ENCODE peak calls at places on chromosomes 12 and 14, in ten cellular contexts. One of them, this sample, is unnamed.
A peak's percentile ranks its signal among the peaks of the same experiment; 100 is the strongest.

GRCh38 chr12:7555752-7556151 is 52.2 kb upstream of the CD163 start:
- DNase-seq in EL: peak; percentile 62
- DNase-seq in SHP77 treated with DMSO at 0.1 percent for 48 hours: no peak
- DNase-seq in activated gamma-delta T cell treated with Interleukin-2 at 50 U/mL for 16 hours: no peak
- DNase-seq in NCI-H510A: no peak
- DNase-seq in HS-5: peak; percentile 54
- DNase-seq in activated CD8-positive, alpha-beta memory T cell treated with anti-CD3 and anti-CD28 coated beads for 1 hour: no peak
- DNase-seq in tibial nerve: no peak
- DNase-seq in HepG2: no peak
- DNase-seq in CD8-positive, alpha-beta memory T cell: no peak
- DNase-seq in this sample: peak; percentile 45

GRCh38 chr12:20368653-20369163 is 371 bp downstream of the PDE3A start:
- DNase-seq in EL: peak; percentile 54
- DNase-seq in SHP77 treated with DMSO at 0.1 percent for 48 hours: no peak
- DNase-seq in activated gamma-delta T cell treated with Interleukin-2 at 50 U/mL for 16 hours: no peak
- DNase-seq in NCI-H510A: no peak
- DNase-seq in HS-5: no peak
- DNase-seq in activated CD8-positive, alpha-beta memory T cell treated with anti-CD3 and anti-CD28 coated beads for 1 hour: no peak
- DNase-seq in tibial nerve: no peak
- DNase-seq in HepG2: no peak
- DNase-seq in CD8-positive, alpha-beta memory T cell: no peak
- DNase-seq in this sample: no peak

GRCh38 chr14:77554207-77554606 is 55.6 kb upstream of the ISM2 start:
- DNase-seq in EL: no peak
- DNase-seq in SHP77 treated with DMSO at 0.1 percent for 48 hours: no peak
- DNase-seq in activated gamma-delta T cell treated with Interleukin-2 at 50 U/mL for 16 hours: no peak
- DNase-seq in NCI-H510A: no peak
- DNase-seq in HS-5: no peak
- DNase-seq in activated CD8-positive, alpha-beta memory T cell treated with anti-CD3 and anti-CD28 coated beads for 1 hour: no peak
- DNase-seq in tibial nerve: no peak
- DNase-seq in HepG2: no peak
- DNase-seq in CD8-positive, alpha-beta memory T cell: no peak
- DNase-seq in this sample: no peak

GRCh38 chr14:91925727-91926121 is 21.8 kb downstream of the FBLN5 start:
- DNase-seq in EL: no peak
- DNase-seq in SHP77 treated with DMSO at 0.1 percent for 48 hours: no peak
- DNase-seq in activated gamma-delta T cell treated with Interleukin-2 at 50 U/mL for 16 hours: no peak
- DNase-seq in NCI-H510A: no peak
- DNase-seq in HS-5: no peak
- DNase-seq in activated CD8-positive, alpha-beta memory T cell treated with anti-CD3 and anti-CD28 coated beads for 1 hour: no peak
- DNase-seq in tibial nerve: no peak
- DNase-seq in HepG2: no peak
- DNase-seq in CD8-positive, alpha-beta memory T cell: no peak
- DNase-seq in this sample: no peak

GRCh38 chr12:13022737-13023370 is 21.3 kb upstream of the FAM234B start:
- DNase-seq in EL: no peak
- DNase-seq in SHP77 treated with DMSO at 0.1 percent for 48 hours: no peak
- DNase-seq in activated gamma-delta T cell treated with Interleukin-2 at 50 U/mL for 16 hours: no peak
- DNase-seq in NCI-H510A: no peak
- DNase-seq in HS-5: no peak
- DNase-seq in activated CD8-positive, alpha-beta memory T cell treated with anti-CD3 and anti-CD28 coated beads for 1 hour: no peak
- DNase-seq in tibial nerve: no peak
- DNase-seq in HepG2: no peak
- DNase-seq in CD8-positive, alpha-beta memory T cell: no peak
- DNase-seq in this sample: no peak

GRCh38 chr12:90058721-90059120 is 350.1 kb upstream of the ATP2B1 start:
- DNase-seq in EL: peak; percentile 88
- DNase-seq in SHP77 treated with DMSO at 0.1 percent for 48 hours: no peak
- DNase-seq in activated gamma-delta T cell treated with Interleukin-2 at 50 U/mL for 16 hours: no peak
- DNase-seq in NCI-H510A: no peak
- DNase-seq in HS-5: peak; percentile 51
- DNase-seq in activated CD8-positive, alpha-beta memory T cell treated with anti-CD3 and anti-CD28 coated beads for 1 hour: no peak
- DNase-seq in tibial nerve: no peak
- DNase-seq in HepG2: no peak
- DNase-seq in CD8-positive, alpha-beta memory T cell: no peak
- DNase-seq in this sample: peak; percentile 66

GRCh38 chr12:53004582-53004981 is 1.7 kb upstream of the EIF4B start:
- DNase-seq in EL: peak; percentile 30
- DNase-seq in SHP77 treated with DMSO at 0.1 percent for 48 hours: no peak
- DNase-seq in activated gamma-delta T cell treated with Interleukin-2 at 50 U/mL for 16 hours: no peak
- DNase-seq in NCI-H510A: no peak
- DNase-seq in HS-5: no peak
- DNase-seq in activated CD8-positive, alpha-beta memory T cell treated with anti-CD3 and anti-CD28 coated beads for 1 hour: no peak
- DNase-seq in tibial nerve: no peak
- DNase-seq in HepG2: no peak
- DNase-seq in CD8-positive, alpha-beta memory T cell: no peak
- DNase-seq in this sample: no peak

GRCh38 chr14:97603201-97603600 is 806.0 kb downstream of the VRK1 start:
- DNase-seq in EL: no peak
- DNase-seq in SHP77 treated with DMSO at 0.1 percent for 48 hours: no peak
- DNase-seq in activated gamma-delta T cell treated with Interleukin-2 at 50 U/mL for 16 hours: peak; percentile 56
- DNase-seq in NCI-H510A: no peak
- DNase-seq in HS-5: no peak
- DNase-seq in activated CD8-positive, alpha-beta memory T cell treated with anti-CD3 and anti-CD28 coated beads for 1 hour: peak; percentile 17
- DNase-seq in tibial nerve: no peak
- DNase-seq in HepG2: no peak
- DNase-seq in CD8-positive, alpha-beta memory T cell: no peak
- DNase-seq in this sample: no peak

This sample was measured in GM04503.